ENCODE peak calls at places on chromosomes 3 and 15, in five cellular contexts. M, I, J, W and Y are unnamed samples.

GRCh38 chr3:123385072-123385471 is 63.8 kb downstream of the ADCY5 start:
- DNase-seq in M (no peak), I (no peak), J (no peak), W (no peak), Y (no peak)

GRCh38 chr15:51227967-51228783 is 110.2 kb downstream of the CYP19A1 start:
- DNase-seq in M (no peak), I (peak), J (peak), W (peak), Y (no peak)

GRCh38 chr3:37024092-37024491 is 30.8 kb downstream of the MLH1 start:
- DNase-seq in M (no peak), I (no peak), J (peak), W (no peak), Y (no peak)

GRCh38 chr3:169390310-169390731 is 273.2 kb downstream of the MECOM start:
- DNase-seq in M (no peak), I (peak), J (peak), W (no peak), Y (no peak)

GRCh38 chr3:14297784-14298236 is 104.6 kb upstream of the SLC6A6 start:
- DNase-seq in M (no peak), I (no peak), J (peak), W (no peak), Y (no peak)

GRCh38 chr15:87557871-87558270 is 698.7 kb downstream of the NTRK3 start:
- DNase-seq in M (no peak), I (no peak), J (no peak), W (no peak), Y (no peak)

GRCh38 chr3:51974277-51974962 is 444 bp upstream of the ABHD14A start:
- DNase-seq in M (peak), I (peak), J (no peak), W (no peak), Y (peak)

GRCh38 chr3:16148213-16148612 is 26.3 kb upstream of the GALNT15 start:
- DNase-seq in M (no peak), I (no peak), J (no peak), W (no peak), Y (no peak)

GRCh38 chr15:78162038-78162437 is 12.9 kb downstream of the IDH3A start:
- DNase-seq in M (no peak), I (no peak), J (no peak), W (no peak), Y (no peak)

GRCh38 chr3:184005981-184006507 is 11.6 kb downstream of the ABCC5 start:
- DNase-seq in M (peak), I (peak), J (peak), W (no peak), Y (no peak)

GRCh38 chr15:68157074-68157473 is 48.1 kb downstream of the CALML4 start:
- DNase-seq in M (no peak), I (no peak), J (no peak), W (no peak), Y (no peak)

GRCh38 chr3:22098000-22098399 is 347.0 kb upstream of the ZNF385D start:
- DNase-seq in M (no peak), I (no peak), J (no peak), W (no peak), Y (no peak)

GRCh38 chr3:71062920-71063767 is 520.4 kb downstream of the FOXP1 start:
- DNase-seq in M (no peak), I (peak), J (no peak), W (no peak), Y (no peak)

GRCh38 chr3:161371441-161372320 is at the start of gene SPTSSB:
- DNase-seq in M (no peak), I (peak), J (peak), W (no peak), Y (no peak)

GRCh38 chr15:71115567-71116351 is 488 bp downstream of the THSD4 start:
- DNase-seq in M (peak), I (peak), J (peak), W (no peak), Y (no peak)

GRCh38 chr3:176403531-176403930 is 793.8 kb downstream of the TBL1XR1 start:
- DNase-seq in M (no peak), I (no peak), J (no peak), W (no peak), Y (no peak)

GRCh38 chr3:58214484-58215316 is 3.9 kb upstream of the DNASE1L3 start:
- DNase-seq in M (no peak), I (peak), J (no peak), W (no peak), Y (peak)

GRCh38 chr3:126083511-126083912 is 412 bp downstream of the SLC41A3 start:
- DNase-seq in M (no peak), I (peak), J (peak), W (no peak), Y (no peak)

GRCh38 chr3:59212128-59212764 is 162.4 kb upstream of the CFAP20DC start:
- DNase-seq in M (peak), I (peak), J (peak), W (peak), Y (no peak)

GRCh38 chr15:63532307-63532744 is 27.9 kb downstream of the USP3 start:
- DNase-seq in M (no peak), I (no peak), J (peak), W (no peak), Y (no peak)

GRCh38 chr15:63539517-63539916 is 35.1 kb downstream of the USP3 start:
- DNase-seq in M (peak), I (no peak), J (peak), W (no peak), Y (no peak)

GRCh38 chr15:63531586-63531985 is 27.2 kb downstream of the USP3 start:
- DNase-seq in M (no peak), I (peak), J (peak), W (no peak), Y (no peak)

GRCh38 chr15:63538876-63539275 is 34.5 kb downstream of the USP3 start:
- DNase-seq in M (no peak), I (no peak), J (no peak), W (no peak), Y (no peak)

DNA sequence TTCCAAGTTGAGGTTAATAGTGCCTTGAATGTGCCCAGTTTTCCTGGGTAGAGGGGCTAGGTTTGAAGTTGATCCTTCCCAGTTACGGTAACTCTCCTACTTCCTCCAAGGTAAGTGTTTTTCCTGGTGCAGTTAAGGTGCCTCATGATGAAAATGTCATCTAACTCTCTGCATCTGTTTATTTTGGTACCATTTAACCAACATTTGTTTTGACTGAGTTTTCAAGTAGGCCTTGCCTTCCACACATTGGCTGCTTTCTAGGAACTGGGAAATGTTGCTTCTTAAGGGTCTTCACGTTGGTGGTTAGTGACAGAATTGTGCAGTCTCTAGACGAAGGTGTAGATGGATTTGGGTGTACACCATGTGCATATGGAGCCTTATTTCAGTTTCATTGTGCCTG is 31.3 kb downstream of the USP3 start:
- DNase-seq in M (no peak), I (no peak), J (no peak), W (no peak), Y (no peak)
- H3K4me3 ChIP-seq in M (no peak), I (no peak), J (no peak), W (no peak), Y (no peak)

GRCh38 chr3:132536442-132537153 is 60.5 kb upstream of the ACKR4 start:
- DNase-seq in M (no peak), I (no peak), J (peak), W (no peak), Y (no peak)
- TF ChIP-seq CTCF in M (no peak), I (no peak), J (no peak), W (no peak), Y (no peak)

DNA sequence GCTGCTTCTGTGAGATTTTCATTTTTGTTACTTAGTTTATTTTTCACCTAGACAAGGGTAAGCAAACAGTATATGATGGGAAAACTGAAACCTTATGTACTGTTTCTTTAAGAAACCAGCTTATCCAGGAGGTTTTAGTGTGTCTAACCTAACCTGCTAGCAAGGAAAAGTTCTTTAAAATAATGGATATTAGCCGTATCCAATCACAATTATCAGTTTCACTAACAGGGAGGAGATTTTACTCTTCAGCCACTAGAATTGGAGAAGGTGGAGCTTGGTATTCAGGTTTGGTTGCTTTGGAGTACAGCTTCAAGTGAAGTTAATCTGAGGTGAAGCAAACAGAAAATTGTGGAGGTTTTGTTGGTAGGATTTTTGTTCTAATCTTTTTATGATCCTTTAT is 12.8 kb downstream of the ZFAND6 start:
- DNase-seq in M (peak), I (peak), J (peak), W (peak), Y (no peak)
- H3K4me3 ChIP-seq in M (no peak), I (peak), J (peak), W (peak), Y (peak)

GRCh38 chr15:40322531-40323238 is 807 bp upstream of the INAFM2 start:
- DNase-seq in M (no peak), I (no peak), J (peak), W (no peak), Y (no peak)

GRCh38 chr15:40325188-40325587 is 1.7 kb downstream of the INAFM2 start:
- DNase-seq in M (no peak), I (no peak), J (no peak), W (no peak), Y (no peak)

GRCh38 chr15:40325700-40326099 is 2.2 kb downstream of the INAFM2 start:
- DNase-seq in M (no peak), I (no peak), J (no peak), W (no peak), Y (no peak)

GRCh38 chr15:40323953-40324937 is 753 bp downstream of the INAFM2 start:
- DNase-seq in M (no peak), I (peak), J (no peak), W (no peak), Y (no peak)

DNA sequence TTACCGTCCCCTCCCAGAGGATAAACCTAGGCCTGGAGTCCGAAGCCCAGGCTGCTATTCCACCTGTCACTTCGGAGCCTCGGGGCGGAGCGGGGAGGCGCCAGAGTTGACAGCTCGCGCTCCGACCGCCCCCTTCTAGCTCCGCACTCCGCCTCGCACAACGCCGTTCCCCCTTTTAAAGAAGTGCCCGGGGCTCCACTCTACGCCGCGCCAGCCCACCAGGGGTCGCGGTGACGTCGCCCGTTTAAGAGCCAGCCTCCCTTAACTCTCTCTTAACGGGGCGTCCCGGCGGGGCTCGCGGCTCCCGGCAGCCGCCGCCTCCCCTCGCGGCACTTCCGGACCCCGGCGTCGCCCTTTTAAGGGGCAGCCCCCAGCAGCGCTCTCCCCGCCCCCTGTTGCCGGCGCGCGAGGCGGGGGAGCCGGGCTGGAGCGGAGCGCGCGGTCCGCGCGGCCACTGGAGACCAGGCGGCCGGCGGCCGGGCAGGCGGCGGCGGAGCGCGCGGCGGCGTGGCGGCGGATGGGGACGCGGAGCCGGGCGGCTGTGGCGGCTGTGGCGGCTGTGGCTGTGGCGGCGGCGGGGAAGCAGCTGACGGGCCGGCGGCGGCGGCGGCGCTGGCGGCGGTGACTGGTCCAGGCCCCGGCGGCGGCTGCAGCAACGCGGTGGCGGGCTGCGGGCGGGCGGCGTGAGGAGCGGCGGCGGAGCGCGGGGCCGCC is at the start of gene INAFM2:
- DNase-seq in M (peak), I (peak), J (peak), W (peak), Y (peak)
- TF ChIP-seq CTCF in M (peak), I (peak), J (peak), W (peak), Y (peak)

GRCh38 chr3:120599211-120599610 is 3.1 kb downstream of the NDUFB4 start:
- DNase-seq in M (no peak), I (no peak), J (no peak), W (no peak), Y (no peak)

GRCh38 chr3:120595788-120596115 is 384 bp upstream of the NDUFB4 start:
- DNase-seq in M (no peak), I (no peak), J (no peak), W (no peak), Y (no peak)

GRCh38 chr3:120596116-120596852 is at the start of gene NDUFB4:
- DNase-seq in M (peak), I (peak), J (peak), W (peak), Y (peak)

GRCh38 chr3:120596853-120597223 is 702 bp downstream of the NDUFB4 start:
- DNase-seq in M (no peak), I (no peak), J (no peak), W (no peak), Y (no peak)

GRCh38 chr3:120597445-120598049 is 1.4 kb downstream of the NDUFB4 start:
- DNase-seq in M (no peak), I (peak), J (no peak), W (no peak), Y (no peak)
- H3K4me3 ChIP-seq in M (peak), I (peak), J (peak), W (peak), Y (peak)